ENCODE peak calls at places on chromosomes 4 and X, in ten cellular contexts. W, F, G, L, Z, V, I, J, T and D are unnamed samples. For H3K4me1, the result is how much of the 10 kb centered on the place peaks cover.

GRCh38 chr4:76755756-76756155 is 142.2 kb downstream of the SOWAHB start:
- DNase-seq in W (no peak), F (no peak), G (no peak), L (no peak), Z (no peak), V (no peak), I (no peak), J (no peak), T (no peak), D (no peak)

GRCh38 chr4:188178276-188178675 is 39.0 kb downstream of the TRIML1 start:
- DNase-seq in W (peak), F (no peak), G (no peak), L (no peak), Z (no peak), V (no peak), I (no peak), J (peak), T (no peak), D (no peak)

GRCh38 chrX:105167233-105167632 is 53.3 kb downstream of the TEX13A start:
- DNase-seq in W (no peak), F (no peak), G (no peak), L (no peak), Z (no peak), V (no peak), I (no peak), J (peak), T (no peak), D (no peak)

GRCh38 chr4:3318561-3319021 is 25.8 kb downstream of the RGS12 start:
- DNase-seq in W (no peak), F (no peak), G (no peak), L (no peak), Z (no peak), V (no peak), I (peak), J (no peak), T (no peak), D (no peak)

GRCh38 chrX:37423864-37424569 is 74.9 kb downstream of the PRRG1 start:
- DNase-seq in W (peak), F (no peak), G (no peak), L (no peak), Z (no peak), V (no peak), I (no peak), J (no peak), T (peak), D (no peak)

GRCh38 chr4:178037459-178038214 is 595.4 kb upstream of the AGA start:
- DNase-seq in W (no peak), F (no peak), G (no peak), L (no peak), Z (no peak), V (no peak), I (no peak), J (no peak), T (no peak), D (no peak)

GRCh38 chr4:4349902-4350301 is 37.0 kb upstream of the NSG1 start:
- DNase-seq in W (no peak), F (no peak), G (no peak), L (no peak), Z (no peak), V (no peak), I (no peak), J (no peak), T (no peak), D (no peak)

GRCh38 chrX:44876076-44876475 is 3.1 kb downstream of the KDM6A start:
- DNase-seq in W (peak), F (no peak), G (no peak), L (no peak), Z (no peak), V (no peak), I (no peak), J (peak), T (no peak), D (no peak)

GRCh38 chr4:147547314-147548056 is 66.6 kb downstream of the EDNRA start:
- DNase-seq in W (peak), F (no peak), G (no peak), L (no peak), Z (no peak), V (no peak), I (no peak), J (peak), T (peak), D (no peak)

GRCh38 chr4:28444886-28445496 is 1584.3 kb downstream of the STIM2 start:
- DNase-seq in W (peak), F (no peak), G (no peak), L (no peak), Z (no peak), V (no peak), I (no peak), J (peak), T (peak), D (no peak)

GRCh38 chrX:7191681-7192110 is 43.7 kb upstream of the PUDP start:
- DNase-seq in W (peak), F (peak), G (no peak), L (no peak), Z (no peak), V (no peak), I (no peak), J (no peak), T (no peak), D (peak)

GRCh38 chrX:46959101-46959500 is 46.9 kb downstream of the JADE3 start:
- DNase-seq in W (no peak), F (no peak), G (no peak), L (no peak), Z (no peak), V (no peak), I (no peak), J (peak), T (peak), D (no peak)

GRCh38 chr4:147057631-147057980 is 111.9 kb upstream of the TTC29 start:
- DNase-seq in W (peak), F (peak), G (no peak), L (no peak), Z (no peak), V (no peak), I (no peak), J (peak), T (peak), D (peak)

GRCh38 chr4:183388021-183388420 is 56.4 kb upstream of the CDKN2AIP start:
- DNase-seq in W (no peak), F (no peak), G (no peak), L (no peak), Z (no peak), V (no peak), I (no peak), J (no peak), T (no peak), D (no peak)

GRCh38 chr4:75016472-75016871 is 83.6 kb downstream of the PARM1 start:
- DNase-seq in W (no peak), F (no peak), G (no peak), L (no peak), Z (peak), V (no peak), I (no peak), J (no peak), T (no peak), D (no peak)

GRCh38 chr4:139556071-139556734 is at the start of gene SETD7:
- DNase-seq in W (peak), F (peak), G (peak), L (peak), Z (peak), V (peak), I (peak), J (peak), T (peak), D (peak)

GRCh38 chr4:139559095-139559490 is 3.1 kb upstream of the SETD7 start:
- DNase-seq in W (no peak), F (no peak), G (no peak), L (no peak), Z (no peak), V (no peak), I (no peak), J (no peak), T (no peak), D (no peak)

GRCh38 chr4:139558235-139559094 is 2.4 kb upstream of the SETD7 start:
- DNase-seq in W (no peak), F (no peak), G (no peak), L (no peak), Z (no peak), V (no peak), I (no peak), J (no peak), T (no peak), D (no peak)

GRCh38 chr4:139556735-139557505 is 901 bp upstream of the SETD7 start:
- DNase-seq in W (no peak), F (peak), G (peak), L (peak), Z (peak), V (peak), I (peak), J (peak), T (no peak), D (peak)

GRCh38 chr4:139557506-139558110 is 1.6 kb upstream of the SETD7 start:
- DNase-seq in W (no peak), F (peak), G (no peak), L (no peak), Z (no peak), V (no peak), I (peak), J (no peak), T (no peak), D (no peak)
- H3K4me1 ChIP-seq in W (under half), F (half or more), G (under half), L (under half), Z (under half), V (under half), I (under half), J (under half), T (under half), D (half or more)

GRCh38 chr4:142264961-142265360 is 581.1 kb downstream of the INPP4B start:
- DNase-seq in W (peak), F (no peak), G (no peak), L (no peak), Z (no peak), V (no peak), I (no peak), J (no peak), T (peak), D (peak)

GRCh38 chr4:142267101-142267500 is 579.0 kb downstream of the INPP4B start:
- DNase-seq in W (no peak), F (no peak), G (no peak), L (no peak), Z (no peak), V (no peak), I (no peak), J (no peak), T (no peak), D (no peak)

GRCh38 chr4:142265536-142265935 is 580.6 kb downstream of the INPP4B start:
- DNase-seq in W (peak), F (no peak), G (no peak), L (peak), Z (no peak), V (no peak), I (no peak), J (peak), T (peak), D (no peak)

GRCh38 chr4:142265946-142266345 is 580.2 kb downstream of the INPP4B start:
- DNase-seq in W (no peak), F (no peak), G (no peak), L (no peak), Z (no peak), V (no peak), I (no peak), J (no peak), T (no peak), D (no peak)

GRCh38 chr4:142262956-142263355 is 583.1 kb downstream of the INPP4B start:
- DNase-seq in W (no peak), F (no peak), G (no peak), L (no peak), Z (no peak), V (no peak), I (no peak), J (no peak), T (no peak), D (no peak)
- H3K4me1 ChIP-seq in W (under half), F (under half), G (under half), L (under half), Z (under half), V (under half), I (under half), J (under half), T (under half), D (under half)

GRCh38 chrX:29604381-29604780 is 611.0 kb upstream of the MAGEB2 start:
- DNase-seq in W (no peak), F (no peak), G (no peak), L (no peak), Z (no peak), V (no peak), I (no peak), J (no peak), T (no peak), D (no peak)
- H3K4me1 ChIP-seq in W (under half), F (under half), G (under half), L (under half), Z (under half), V (under half), I (under half), J (under half), T (under half), D (under half)

DNA sequence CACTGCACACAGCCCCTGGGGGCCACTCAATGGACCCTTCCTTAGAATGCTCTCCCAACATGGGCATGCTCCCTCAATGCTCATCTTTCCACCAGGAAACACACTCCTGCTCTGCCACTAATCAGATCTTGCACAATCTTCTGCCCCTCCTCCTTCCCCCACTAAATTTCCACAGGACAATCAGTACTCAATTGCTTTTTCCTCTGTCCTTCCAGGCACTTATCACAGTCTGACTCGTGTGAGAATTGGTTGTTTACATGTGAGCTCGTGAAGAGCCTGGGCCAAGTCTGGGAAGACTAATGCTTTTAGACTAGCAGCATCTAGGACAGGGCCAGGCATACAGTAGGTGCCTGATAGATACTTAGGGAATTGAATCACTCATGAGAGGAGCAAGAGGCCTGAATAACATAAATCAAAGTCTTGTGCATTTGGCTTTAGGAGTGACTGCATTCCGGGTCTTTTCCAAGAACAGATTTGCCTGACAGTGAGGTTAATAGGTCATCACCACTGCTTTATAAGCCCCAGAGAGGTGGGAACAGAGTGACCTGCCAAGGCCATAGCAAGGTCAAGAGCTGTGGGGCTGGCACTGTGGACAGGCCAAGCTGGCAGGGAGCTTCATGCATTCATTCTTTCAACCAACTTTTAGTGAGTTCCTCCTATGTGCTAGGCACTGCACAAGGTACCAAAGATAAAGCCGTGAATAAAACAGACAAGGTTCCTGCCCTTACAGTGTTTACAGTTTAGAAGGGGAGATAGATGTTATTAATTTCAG is 55.0 kb downstream of the PRPS1 start:
- DNase-seq in W (no peak), F (no peak), G (no peak), L (no peak), Z (peak), V (peak), I (no peak), J (no peak), T (peak), D (no peak)
- H3K4me1 ChIP-seq in W (under half), F (under half), G (under half), L (under half), Z (under half), V (under half), I (under half), J (under half), T (under half), D (under half)

DNA sequence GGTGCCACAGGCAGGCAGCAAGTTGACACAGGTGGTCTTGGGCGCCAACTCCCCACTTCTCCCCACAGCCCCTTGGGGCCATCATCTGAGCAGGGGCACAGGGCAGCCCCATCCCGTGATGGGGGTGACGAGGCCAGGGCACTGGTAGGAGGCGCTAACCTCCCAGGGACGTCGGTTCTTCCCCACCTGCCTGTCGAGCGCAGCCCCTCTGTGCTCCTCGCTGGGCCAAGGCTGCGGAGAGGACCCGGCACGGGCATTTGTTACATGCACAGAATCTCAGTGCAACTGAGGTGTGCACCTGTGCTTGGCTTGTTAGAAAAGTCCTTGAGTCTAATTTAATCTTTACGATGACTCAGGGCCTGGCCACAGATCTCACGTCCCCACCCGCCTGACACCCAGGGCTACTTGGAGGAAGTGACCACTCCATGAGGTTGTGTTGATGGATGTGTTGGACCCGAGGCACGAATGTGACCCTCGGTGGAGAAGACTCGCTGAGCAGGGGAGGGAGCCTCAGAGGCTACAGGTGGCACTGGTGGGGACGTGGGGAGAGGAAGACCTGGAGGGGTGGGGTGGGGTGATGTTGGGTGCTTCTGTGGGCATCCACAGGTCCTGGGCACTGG is 3.1 kb upstream of the SH3TC1 start:
- DNase-seq in W (no peak), F (no peak), G (no peak), L (no peak), Z (no peak), V (no peak), I (no peak), J (no peak), T (no peak), D (no peak)
- H3K4me1 ChIP-seq in W (under half), F (under half), G (half or more), L (under half), Z (under half), V (under half), I (under half), J (under half), T (under half), D (under half)

GRCh38 chr4:40833212-40833611 is 83.5 kb downstream of the NSUN7 start:
- DNase-seq in W (no peak), F (no peak), G (no peak), L (no peak), Z (no peak), V (no peak), I (no peak), J (no peak), T (no peak), D (no peak)
- H3K4me1 ChIP-seq in W (under half), F (under half), G (under half), L (under half), Z (under half), V (under half), I (under half), J (under half), T (under half), D (under half)

DNA sequence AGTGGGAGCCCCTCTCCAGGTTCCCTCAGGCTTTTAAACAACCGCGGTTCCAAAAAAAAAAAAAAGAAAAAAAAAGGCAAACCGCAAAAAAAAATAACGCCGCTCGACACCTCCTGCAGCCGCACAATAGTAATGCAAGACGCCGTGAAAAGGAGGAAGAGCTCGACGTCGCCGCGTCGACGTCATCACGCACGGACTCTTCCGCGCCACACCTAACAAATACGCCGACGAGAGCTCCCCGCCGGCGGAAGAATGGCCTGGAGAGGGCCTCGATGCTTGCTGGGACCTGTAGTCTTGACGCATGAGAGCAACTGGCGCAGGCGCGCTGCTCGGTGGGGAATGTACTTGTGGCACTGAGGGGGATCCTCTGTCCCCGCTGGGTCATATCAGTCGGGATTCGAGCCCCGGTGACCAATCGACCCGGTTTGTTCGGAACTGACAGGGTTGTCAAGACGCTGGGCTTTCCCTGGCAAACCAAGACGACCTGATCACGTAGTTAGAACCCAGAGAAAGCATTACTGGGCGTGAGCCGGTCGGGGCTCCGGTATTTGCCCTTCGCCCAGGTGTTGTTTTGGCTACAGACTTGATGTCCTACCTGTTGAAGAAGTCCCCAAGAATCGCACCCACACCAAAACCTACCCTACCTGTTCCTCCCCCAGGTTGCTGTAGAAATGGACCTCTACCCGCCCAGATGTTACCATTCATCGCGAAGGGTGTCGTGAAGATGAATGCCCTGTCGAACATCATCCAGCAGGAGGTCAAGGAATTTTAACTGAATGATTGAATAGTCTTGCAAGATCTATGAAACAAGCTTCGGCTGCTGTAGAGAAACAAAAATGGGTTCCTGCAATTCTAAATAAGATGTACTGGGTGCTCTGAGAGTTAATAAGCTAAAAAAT is at the start of gene CBR4:
- DNase-seq in W (peak), F (peak), G (peak), L (peak), Z (peak), V (peak), I (peak), J (peak), T (peak), D (peak)
- H3K4me1 ChIP-seq in W (under half), F (under half), G (under half), L (under half), Z (under half), V (under half), I (under half), J (under half), T (under half), D (under half)

GRCh38 chr4:159235779-159236368 is 133.0 kb downstream of the RAPGEF2 start:
- DNase-seq in W (peak), F (no peak), G (no peak), L (no peak), Z (no peak), V (no peak), I (no peak), J (no peak), T (peak), D (no peak)
- H3K4me1 ChIP-seq in W (under half), F (under half), G (half or more), L (under half), Z (under half), V (under half), I (under half), J (under half), T (under half), D (under half)